ENCODE peak calls at places on chromosomes 4 and X, in ten cellular contexts. U, H, J, K, Z, N, L, W, Y and Q are unnamed samples.

GRCh38 chr4:184167576-184167975 is 50.1 kb downstream of the ENPP6 start:
- DNase-seq in H (no peak), U (no peak), Y (no peak), K (no peak), Z (no peak), W (no peak), L (no peak), N (no peak), J (peak; percentile 59), Q (no peak)

GRCh38 chrX:126701380-126701779 is 118.1 kb upstream of the PRR32 start:
- DNase-seq in W (no peak), Y (no peak), N (no peak), J (no peak), K (no peak), L (no peak), U (no peak), H (no peak), Z (no peak), Q (no peak)

GRCh38 chr4:109730294-109731051 is 603 bp upstream of the PLA2G12A start:
- DNase-seq in W (peak; percentile 31), L (peak; percentile 67), H (peak; percentile 81), Y (peak; percentile 66), J (no peak), N (peak; percentile 46), K (peak; percentile 51), Z (peak; percentile 82), U (peak; percentile 4), Q (peak; percentile 51)

GRCh38 chrX:29237972-29238371 is 650.7 kb downstream of the IL1RAPL1 start:
- DNase-seq in L (no peak), U (no peak), W (no peak), K (no peak), Z (no peak), Y (no peak), H (no peak), J (no peak), N (no peak), Q (no peak)

GRCh38 chrX:26778320-26778888 is 562.4 kb downstream of the MAGEB5 start:
- DNase-seq in W (no peak), J (no peak), Y (no peak), Z (no peak), H (no peak), K (no peak), N (no peak), U (no peak), L (no peak), Q (no peak)

GRCh38 chrX:148632444-148632843 is 132.0 kb downstream of the AFF2 start:
- DNase-seq in N (no peak), L (no peak), Y (no peak), J (no peak), K (no peak), W (no peak), H (no peak), U (no peak), Z (no peak), Q (no peak)

GRCh38 chr4:183437452-183437851 is 7.0 kb upstream of the CDKN2AIP start:
- DNase-seq in W (no peak), N (no peak), Z (no peak), H (no peak), L (no peak), J (no peak), K (no peak), U (no peak), Y (no peak), Q (no peak)

GRCh38 chr4:159764343-159764952 is 661.6 kb downstream of the RAPGEF2 start:
- DNase-seq in H (peak; percentile 71), U (no peak), Z (no peak), K (no peak), W (peak; percentile 11), Y (peak; percentile 68), J (peak; percentile 50), N (no peak), L (peak; percentile 5), Q (peak; percentile 1)

GRCh38 chrX:118423558-118423957 is 72.1 kb upstream of the DOCK11 start:
- DNase-seq in U (no peak), J (peak; percentile 54), K (no peak), N (no peak), Y (no peak), W (no peak), Z (no peak), H (no peak), L (no peak), Q (no peak)

GRCh38 chrX:21158678-21159077 is 215.5 kb upstream of the CNKSR2 start:
- DNase-seq in W (no peak), U (no peak), N (no peak), Y (no peak), Z (no peak), L (no peak), H (no peak), J (no peak), K (no peak), Q (no peak)

GRCh38 chr4:38177792-38178665 is 217.8 kb downstream of the PTTG2 start:
- DNase-seq in W (no peak), U (peak; percentile 51), Z (peak; percentile 79), N (peak; percentile 82), J (peak; percentile 33), Y (no peak), K (no peak), H (no peak), L (no peak), Q (no peak)

GRCh38 chr4:21900211-21900610 is 48.4 kb downstream of the KCNIP4 start:
- DNase-seq in U (no peak), N (no peak), L (no peak), J (no peak), W (no peak), K (no peak), Z (no peak), H (no peak), Y (no peak), Q (no peak)

GRCh38 chr4:95701500-95701899 is 138.4 kb upstream of the PDHA2 start:
- DNase-seq in J (no peak), K (no peak), Y (no peak), H (no peak), U (no peak), Z (no peak), N (no peak), W (no peak), L (no peak), Q (no peak)

GRCh38 chr4:74205559-74205958 is 47.6 kb downstream of the MTHFD2L start:
- DNase-seq in H (no peak), K (no peak), Y (no peak), Z (no peak), N (no peak), J (peak; percentile 16), U (no peak), W (no peak), L (no peak), Q (no peak)

GRCh38 chr4:100146756-100147155 is 43.5 kb downstream of the DDIT4L start:
- DNase-seq in H (no peak), K (no peak), J (no peak), Z (no peak), L (no peak), N (no peak), Y (no peak), W (no peak), U (no peak), Q (no peak)

GRCh38 chr4:107845721-107846120 is 21.0 kb downstream of the SGMS2 start:
- DNase-seq in Z (no peak), H (no peak), Y (no peak), U (no peak), L (no peak), J (no peak), N (no peak), W (no peak), K (no peak), Q (no peak)

GRCh38 chr4:156255608-156256007 is 301.9 kb upstream of the CTSO start:
- DNase-seq in K (no peak), L (no peak), H (no peak), Y (no peak), W (no peak), N (no peak), Z (no peak), J (no peak), U (peak; percentile 11), Q (no peak)

GRCh38 chrX:141375011-141375730 is 132.9 kb upstream of the SPANXC start:
- DNase-seq in J (no peak), K (no peak), N (no peak), W (no peak), H (no peak), Z (no peak), Y (peak; percentile 23), L (no peak), U (no peak), Q (no peak)

GRCh38 chr4:16694491-16695276 is 203.8 kb downstream of the LDB2 start:
- DNase-seq in L (no peak), U (no peak), Y (no peak), J (no peak), W (no peak), H (no peak), N (no peak), Z (no peak), K (no peak), Q (no peak)

GRCh38 chr4:145538636-145539035 is 57.0 kb downstream of the SMAD1 start:
- DNase-seq in H (no peak), U (no peak), K (no peak), N (no peak), L (no peak), Y (no peak), W (no peak), Z (no peak), J (no peak), Q (no peak)

GRCh38 chr4:165288639-165289428 is 38.6 kb upstream of the MSMO1 start:
- DNase-seq in Z (no peak), K (no peak), J (no peak), Y (no peak), N (no peak), H (no peak), W (peak; percentile 52), L (peak; percentile 43), U (no peak), Q (no peak)

GRCh38 chrX:118901991-118902390 is 72.4 kb upstream of the LONRF3 start:
- DNase-seq in K (no peak), H (no peak), Y (no peak), L (no peak), U (no peak), J (no peak), N (no peak), W (no peak), Z (no peak), Q (no peak)